ENCODE peak calls at places on chromosomes 3 and 15, in six cellular contexts. D, C, O, I, M and V are unnamed samples.

GRCh38 chr15:67839358-67839928 is 402 bp downstream of the RNU6-1 start:
- DNase-seq in D (no peak), C (peak; percentile 42), O (no peak), I (peak; percentile 66), M (peak; percentile 42), V (peak; percentile 61)

GRCh38 chr3:27985369-27986035 is 255.9 kb upstream of the CMC1 start:
- DNase-seq in D (no peak), C (no peak), O (no peak), I (peak; percentile 65), M (no peak), V (no peak)

GRCh38 chr15:67481680-67482079 is 39.3 kb upstream of the C15orf61 start:
- DNase-seq in D (no peak), C (no peak), O (no peak), I (no peak), M (no peak), V (no peak)

GRCh38 chr15:92603278-92603677 is 52.3 kb downstream of the FAM174B start:
- DNase-seq in D (no peak), C (no peak), O (no peak), I (no peak), M (no peak), V (no peak)

GRCh38 chr3:197809356-197810020 is 18.4 kb downstream of the LRCH3 start:
- DNase-seq in D (no peak), C (no peak), O (no peak), I (peak; percentile 85), M (no peak), V (peak; percentile 48)

GRCh38 chr3:186909078-186909853 is 21.1 kb upstream of the ST6GAL1 start:
- DNase-seq in D (no peak), C (no peak), O (peak; percentile 36), I (no peak), M (no peak), V (no peak)

GRCh38 chr3:153285982-153286381 is 124.0 kb downstream of the RAP2B start:
- DNase-seq in D (no peak), C (no peak), O (no peak), I (no peak), M (no peak), V (no peak)

GRCh38 chr3:40240921-40241320 is 68.6 kb upstream of the EIF1B start:
- DNase-seq in D (no peak), C (no peak), O (no peak), I (no peak), M (no peak), V (no peak)

GRCh38 chr15:48719668-48720067 is 74.2 kb upstream of the FBN1 start:
- DNase-seq in D (no peak), C (no peak), O (no peak), I (no peak), M (no peak), V (no peak)

GRCh38 chr15:52256930-52257733 is 38.5 kb downstream of the MYO5C start:
- DNase-seq in D (no peak), C (no peak), O (no peak), I (peak; percentile 43), M (no peak), V (no peak)

GRCh38 chr15:81948751-81949150 is 97.1 kb downstream of the MEX3B start:
- DNase-seq in D (no peak), C (no peak), O (no peak), I (no peak), M (no peak), V (peak; percentile 25)

GRCh38 chr3:57100046-57100695 is 39.7 kb downstream of the SPATA12 start:
- DNase-seq in D (no peak), C (peak; percentile 91), O (no peak), I (peak; percentile 79), M (peak; percentile 29), V (peak; percentile 46)

GRCh38 chr15:83108266-83109219 is 1.1 kb downstream of the TM6SF1 start:
- DNase-seq in D (peak; percentile 56), C (peak; percentile 98), O (no peak), I (peak; percentile 79), M (no peak), V (peak; percentile 48)